ENCODE peak calls at places on chromosome 12, in six cellular contexts. L, I, M, E, Z and Y are unnamed samples.

GRCh38 chr12:79161249-79161934 is 296.8 kb downstream of the SYT1 start:
- DNase-seq in I (no peak), M (no peak), E (no peak), L (no peak), Z (no peak), Y (no peak)

GRCh38 chr12:127594351-127594970 is 672.5 kb upstream of the TMEM132C start:
- DNase-seq in M (no peak), E (no peak), L (no peak), Z (no peak), I (no peak), Y (no peak)

GRCh38 chr12:30134229-30134628 is 350.5 kb upstream of the TMTC1 start:
- DNase-seq in Z (no peak), I (no peak), L (no peak), E (no peak), M (peak), Y (no peak)

GRCh38 chr12:69575346-69575745 is 9.9 kb upstream of the CCT2 start:
- DNase-seq in I (no peak), L (no peak), M (no peak), Z (no peak), E (no peak), Y (no peak)

GRCh38 chr12:225012-225411 is 11.1 kb upstream of the SLC6A12 start:
- DNase-seq in I (no peak), M (no peak), L (no peak), E (no peak), Z (no peak), Y (no peak)

GRCh38 chr12:130879212-130879686 is 7.4 kb downstream of the RAN start:
- DNase-seq in I (no peak), L (no peak), M (no peak), E (peak), Z (no peak), Y (no peak)

GRCh38 chr12:52952082-52952801 is 3.3 kb downstream of the KRT18 start:
- DNase-seq in E (no peak), I (peak), L (no peak), Z (no peak), M (peak), Y (no peak)

GRCh38 chr12:111430418-111431353 is 25.0 kb downstream of the SH2B3 start:
- DNase-seq in E (no peak), I (peak), M (no peak), Z (no peak), L (peak), Y (peak)

GRCh38 chr12:104290855-104291254 is 12.7 kb upstream of the EID3 start:
- DNase-seq in I (no peak), E (no peak), Z (no peak), L (no peak), M (no peak), Y (no peak)

GRCh38 chr12:100593490-100593889 is 20.0 kb downstream of the GAS2L3 start:
- DNase-seq in M (peak), E (no peak), I (no peak), L (no peak), Z (no peak), Y (no peak)

GRCh38 chr12:93571360-93571853 is 1.1 kb upstream of the SOCS2 start:
- DNase-seq in Z (peak), M (peak), L (peak), I (peak), E (peak), Y (peak)

GRCh38 chr12:131917139-131917710 is 11.9 kb upstream of the PUS1 start:
- DNase-seq in L (no peak), M (no peak), E (no peak), I (peak), Z (no peak), Y (peak)

GRCh38 chr12:66236969-66237368 is 48.0 kb downstream of the IRAK3 start:
- DNase-seq in M (no peak), Z (no peak), L (no peak), I (no peak), E (no peak), Y (no peak)

GRCh38 chr12:94872671-94873367 is 130.7 kb downstream of the NDUFA12 start:
- DNase-seq in Z (no peak), I (no peak), M (no peak), E (peak), L (no peak), Y (no peak)

GRCh38 chr12:48105321-48105866 is 485 bp downstream of the SENP1 start:
- DNase-seq in M (peak), Z (peak), L (peak), E (peak), I (no peak), Y (peak)

GRCh38 chr12:30573145-30573544 is 122.5 kb downstream of the IPO8 start:
- DNase-seq in E (no peak), L (no peak), I (no peak), Z (no peak), M (peak), Y (no peak)

GRCh38 chr12:2959194-2959507 is at the start of gene TEAD4:
- DNase-seq in L (no peak), M (peak), I (peak), E (peak), Z (no peak), Y (no peak)

GRCh38 chr12:65882504-65882903 is 58.2 kb downstream of the HMGA2 start:
- DNase-seq in E (no peak), L (no peak), I (no peak), M (no peak), Z (no peak), Y (no peak)

GRCh38 chr12:6963016-6963731 is 7.3 kb downstream of the PHB2 start:
- DNase-seq in I (peak), L (peak), E (no peak), Z (peak), M (no peak), Y (no peak)